ENCODE peak calls at places on chromosomes 1 and 21, in eight cellular contexts. O, F, P, T, V, B, I and E are unnamed samples.

GRCh38 chr1:154442006-154442740 is 37.0 kb downstream of the IL6R start:
- DNase-seq in O (no peak), F (peak), P (no peak), T (no peak), V (no peak), B (no peak), I (no peak), E (no peak)

GRCh38 chr1:72397786-72398185 is 115.4 kb upstream of the NEGR1 start:
- DNase-seq in O (no peak), F (no peak), P (no peak), T (no peak), V (no peak), B (no peak), I (no peak), E (no peak)

GRCh38 chr1:18353528-18353927 is 127.2 kb upstream of the KLHDC7A start:
- DNase-seq in O (no peak), F (no peak), P (no peak), T (no peak), V (no peak), B (no peak), I (no peak), E (no peak)

GRCh38 chr1:205588691-205589445 is 42.9 kb downstream of the ELK4 start:
- DNase-seq in O (peak), F (peak), P (peak), T (no peak), V (peak), B (no peak), I (peak), E (no peak)

GRCh38 chr21:36661511-36662309 is 37.2 kb upstream of the SIM2 start:
- DNase-seq in O (peak), F (peak), P (no peak), T (peak), V (peak), B (no peak), I (no peak), E (peak)

GRCh38 chr1:243447342-243447741 is 191.5 kb downstream of the SDCCAG8 start:
- DNase-seq in O (no peak), F (peak), P (no peak), T (peak), V (no peak), B (no peak), I (no peak), E (peak)

GRCh38 chr1:110787328-110788071 is 85.4 kb upstream of the CD53 start:
- DNase-seq in O (peak), F (no peak), P (no peak), T (no peak), V (no peak), B (peak), I (no peak), E (no peak)

GRCh38 chr1:112247036-112247597 is 148.9 kb upstream of the CTTNBP2NL start:
- DNase-seq in O (no peak), F (no peak), P (no peak), T (no peak), V (no peak), B (no peak), I (no peak), E (no peak)

GRCh38 chr1:236287757-236288619 is 6.2 kb upstream of the ERO1B start:
- DNase-seq in O (peak), F (peak), P (peak), T (no peak), V (no peak), B (no peak), I (no peak), E (no peak)

GRCh38 chr1:106727171-106727570 is 329.3 kb upstream of the PRMT6 start:
- DNase-seq in O (no peak), F (no peak), P (no peak), T (no peak), V (no peak), B (peak), I (no peak), E (no peak)

GRCh38 chr21:26845066-26845749 is at the start of gene ADAMTS1:
- DNase-seq in O (peak), F (no peak), P (peak), T (peak), V (peak), B (no peak), I (peak), E (peak)

GRCh38 chr1:58204284-58204683 is 342.2 kb downstream of the OMA1 start:
- DNase-seq in O (no peak), F (no peak), P (no peak), T (no peak), V (no peak), B (no peak), I (no peak), E (no peak)

GRCh38 chr21:46637952-46638746 is 2.7 kb downstream of the PRMT2 start:
- DNase-seq in O (no peak), F (no peak), P (no peak), T (no peak), V (no peak), B (peak), I (no peak), E (no peak)

GRCh38 chr1:21018673-21019072 is 158.0 kb downstream of the EIF4G3 start:
- DNase-seq in O (no peak), F (no peak), P (no peak), T (no peak), V (no peak), B (no peak), I (no peak), E (no peak)

GRCh38 chr1:60916926-60917325 is 165.4 kb upstream of the NFIA start:
- DNase-seq in O (no peak), F (no peak), P (no peak), T (no peak), V (no peak), B (no peak), I (no peak), E (no peak)

GRCh38 chr1:240435996-240436566 is 175.9 kb downstream of the GREM2 start:
- DNase-seq in O (no peak), F (no peak), P (no peak), T (no peak), V (no peak), B (no peak), I (no peak), E (no peak)

GRCh38 chr1:55445416-55445815 is 230.3 kb upstream of the USP24 start:
- DNase-seq in O (no peak), F (no peak), P (no peak), T (no peak), V (no peak), B (peak), I (no peak), E (no peak)

GRCh38 chr21:38841472-38841871 is 35.7 kb downstream of the ETS2 start:
- DNase-seq in O (no peak), F (no peak), P (no peak), T (no peak), V (no peak), B (no peak), I (no peak), E (no peak)

GRCh38 chr1:175892686-175893085 is 149.3 kb upstream of the TNR start:
- DNase-seq in O (no peak), F (no peak), P (no peak), T (no peak), V (no peak), B (no peak), I (no peak), E (no peak)

GRCh38 chr1:20698195-20698910 is 19.5 kb downstream of the KIF17 start:
- DNase-seq in O (no peak), F (no peak), P (no peak), T (no peak), V (peak), B (no peak), I (no peak), E (no peak)

GRCh38 chr1:206430031-206430983 is 40.0 kb upstream of the IKBKE start:
- DNase-seq in O (no peak), F (no peak), P (no peak), T (no peak), V (no peak), B (peak), I (no peak), E (no peak)

GRCh38 chr21:34887729-34888568 is 161.2 kb downstream of the RUNX1 start:
- DNase-seq in O (peak), F (peak), P (no peak), T (peak), V (peak), B (no peak), I (peak), E (peak)

GRCh38 chr1:228985661-228986060 is 250.4 kb downstream of the RHOU start:
- DNase-seq in O (no peak), F (no peak), P (no peak), T (no peak), V (no peak), B (no peak), I (no peak), E (no peak)

GRCh38 chr1:93437976-93438605 is 9.8 kb upstream of the FNBP1L start:
- DNase-seq in O (no peak), F (peak), P (no peak), T (no peak), V (peak), B (no peak), I (no peak), E (no peak)
- TF ChIP-seq POLR2AphosphoS5 in O (no peak), F (no peak), P (no peak), T (no peak), V (no peak), B (no peak), I (no peak), E (no peak)

GRCh38 chr1:182083851-182084486 is 22.5 kb upstream of the ZNF648 start:
- DNase-seq in O (peak), F (no peak), P (no peak), T (no peak), V (no peak), B (no peak), I (no peak), E (no peak)

GRCh38 chr1:182085726-182086125 is 24.2 kb upstream of the ZNF648 start:
- DNase-seq in O (no peak), F (no peak), P (no peak), T (no peak), V (no peak), B (no peak), I (no peak), E (no peak)

GRCh38 chr1:182084487-182085316 is 23.2 kb upstream of the ZNF648 start:
- DNase-seq in O (peak), F (peak), P (peak), T (peak), V (peak), B (no peak), I (peak), E (no peak)

GRCh38 chr1:182080040-182080439 is 18.5 kb upstream of the ZNF648 start:
- DNase-seq in O (no peak), F (no peak), P (no peak), T (no peak), V (no peak), B (no peak), I (no peak), E (no peak)

DNA sequence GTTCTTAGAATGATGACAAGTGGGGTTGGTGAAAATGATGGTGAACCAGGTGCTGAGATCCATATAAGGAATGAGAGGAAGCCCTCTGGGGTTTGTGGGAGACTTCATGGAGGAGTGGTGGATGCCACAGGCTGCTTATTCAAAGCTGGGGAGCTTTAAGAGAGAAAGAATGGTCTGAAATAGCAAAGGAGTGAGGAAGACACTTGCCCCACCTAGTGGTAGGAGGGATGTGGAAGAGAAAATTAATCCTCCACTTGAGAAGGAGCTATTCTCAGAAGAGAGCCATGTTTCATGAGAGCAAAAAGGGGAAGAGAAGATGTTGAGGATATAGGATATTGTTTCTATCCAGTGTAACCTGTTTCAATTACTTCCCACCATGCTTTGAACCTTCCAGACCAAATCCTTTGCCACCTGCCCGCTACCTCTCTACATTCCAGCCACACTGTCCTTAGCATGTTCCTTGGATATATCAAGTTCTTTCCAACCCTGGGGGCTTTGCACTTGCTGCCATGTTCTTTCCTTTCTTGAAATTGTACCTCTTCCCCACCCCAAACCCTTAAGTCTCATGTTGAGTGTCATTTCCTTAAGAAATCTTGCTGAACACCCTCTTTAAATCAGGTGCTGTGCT is 19.6 kb upstream of the ZNF648 start:
- DNase-seq in O (no peak), F (peak), P (no peak), T (no peak), V (peak), B (no peak), I (no peak), E (no peak)
- TF ChIP-seq EP300 in O (no peak), F (no peak), P (no peak), T (no peak), V (no peak), B (no peak), I (no peak), E (no peak)

DNA sequence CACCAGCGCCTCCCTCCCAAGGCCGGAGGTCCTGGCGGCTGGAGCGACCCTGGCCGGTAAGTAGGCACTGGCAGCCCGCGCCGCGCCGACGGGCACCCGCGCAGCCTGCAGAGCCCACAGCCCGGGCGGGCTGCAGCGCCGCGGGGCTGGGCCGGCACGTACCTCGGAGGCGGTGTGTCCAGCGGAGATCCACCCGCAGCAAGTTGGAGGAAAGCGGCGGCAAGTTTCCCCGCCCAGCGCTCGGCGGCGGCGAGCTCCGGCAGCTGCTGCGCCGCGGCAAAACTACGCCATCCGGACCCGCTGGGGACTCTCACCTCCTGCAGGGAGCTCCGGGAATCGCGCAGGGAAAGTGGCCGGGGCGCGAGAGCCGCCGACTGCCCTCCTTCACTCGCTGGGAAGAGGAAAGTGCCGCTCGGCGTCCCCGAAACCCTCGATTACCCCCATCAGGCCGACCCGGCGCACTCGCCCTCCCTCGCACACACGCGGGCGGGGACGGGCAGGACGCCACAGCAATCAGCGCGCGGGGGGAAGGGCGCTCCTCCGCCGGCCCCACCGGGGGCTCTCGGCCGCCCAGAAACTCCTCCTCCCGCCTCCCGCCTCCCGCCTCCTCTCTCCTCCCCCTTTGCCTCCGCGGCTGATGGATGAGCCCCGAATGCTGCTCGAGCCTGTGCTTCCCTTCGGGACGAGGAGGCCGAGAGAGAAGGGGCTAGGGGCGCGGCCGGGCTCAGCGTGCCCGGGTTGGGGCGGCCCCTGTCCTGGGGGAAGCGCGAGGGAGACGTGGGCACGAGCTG is at the start of gene TGFBR3:
- DNase-seq in O (peak), F (peak), P (no peak), T (peak), V (peak), B (no peak), I (peak), E (peak)
- TF ChIP-seq POLR2AphosphoS5 in O (peak), F (peak), P (peak), T (peak), V (peak), B (no peak), I (peak), E (peak)

DNA sequence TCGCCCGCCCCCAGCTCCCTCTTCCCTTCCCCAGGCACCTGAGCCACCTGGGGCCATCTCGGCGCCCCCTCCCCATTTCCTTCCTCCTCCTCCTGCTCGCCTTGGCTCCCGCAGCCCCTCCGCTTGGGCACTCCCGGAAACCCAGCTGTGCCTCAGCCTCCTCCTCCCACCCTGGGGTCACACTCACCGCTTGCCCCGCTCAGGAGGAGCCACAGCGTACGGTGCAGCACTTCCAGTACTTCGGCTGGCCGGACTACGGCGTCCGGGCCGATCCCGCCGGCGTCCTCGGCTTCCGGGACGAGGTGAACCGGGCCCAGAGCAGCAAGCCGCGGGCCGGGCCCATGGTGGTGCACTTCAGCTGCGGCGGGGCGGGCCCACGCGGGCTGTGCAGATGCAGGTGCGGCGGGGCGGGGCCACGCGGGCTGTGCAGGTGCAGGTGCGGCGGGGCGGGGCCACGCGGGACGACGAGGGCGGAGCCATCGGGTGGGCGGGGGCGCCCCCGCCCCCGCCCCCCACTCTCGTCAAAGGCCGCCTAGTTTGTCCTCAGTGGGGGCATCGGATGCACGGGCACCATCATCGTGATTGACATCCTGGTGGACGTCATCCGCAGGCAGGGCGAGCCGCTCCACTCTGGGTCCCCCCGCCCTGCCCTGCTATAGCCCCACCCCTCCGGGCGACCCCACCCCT is 5.6 kb downstream of the RNF223 start:
- DNase-seq in O (peak), F (no peak), P (no peak), T (peak), V (no peak), B (no peak), I (no peak), E (peak)
- TF ChIP-seq EP300 in O (no peak), F (no peak), P (no peak), T (no peak), V (no peak), B (no peak), I (no peak), E (no peak)

DNA sequence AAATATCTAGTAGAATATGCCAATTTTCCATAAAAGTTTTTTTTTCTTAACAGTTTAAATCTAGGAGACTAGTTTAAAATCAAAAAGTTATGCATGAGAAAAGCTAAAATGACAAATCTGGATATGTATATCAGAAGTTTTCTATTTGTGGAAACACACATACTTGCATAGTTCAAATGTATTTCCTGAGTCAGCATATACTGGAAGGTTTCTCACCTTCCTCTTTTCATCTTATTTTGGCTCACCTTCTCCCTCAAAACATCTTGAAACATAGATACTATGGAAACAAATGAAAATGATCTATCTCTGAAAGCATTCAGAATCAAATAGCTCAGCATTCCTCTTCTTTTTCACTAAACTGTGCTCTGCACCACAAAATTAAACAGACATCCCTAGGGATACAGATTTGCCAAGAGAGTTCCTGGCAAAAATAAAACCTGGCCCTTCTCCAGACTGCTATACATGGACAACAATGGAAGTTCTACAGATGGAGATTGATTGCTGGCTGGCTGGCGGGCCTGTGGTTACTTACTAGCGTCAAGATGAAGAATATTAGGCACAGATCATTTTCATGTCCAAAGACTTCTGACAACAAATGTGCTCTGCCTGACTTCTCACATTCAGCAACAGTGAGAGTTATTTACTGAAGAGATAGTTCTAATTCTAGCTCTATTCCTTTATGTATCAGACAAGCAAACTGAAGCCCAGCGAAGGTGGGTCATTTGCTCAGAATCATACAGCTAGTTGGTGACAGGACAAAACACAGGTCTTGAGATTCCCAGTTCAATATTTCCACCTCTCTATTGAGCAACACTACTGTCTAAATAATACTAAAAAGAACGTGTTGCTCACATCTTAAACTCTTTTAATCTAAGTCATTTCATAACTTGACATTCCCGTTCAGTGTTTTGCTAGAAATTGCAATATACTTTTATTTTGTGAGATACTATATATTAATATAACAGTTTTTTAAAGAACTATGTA is 26.6 kb downstream of the DIPK1A start:
- DNase-seq in O (peak), F (no peak), P (no peak), T (peak), V (no peak), B (no peak), I (no peak), E (no peak)
- TF ChIP-seq POLR2AphosphoS5 in O (no peak), F (no peak), P (no peak), T (no peak), V (no peak), B (no peak), I (no peak), E (no peak)

DNA sequence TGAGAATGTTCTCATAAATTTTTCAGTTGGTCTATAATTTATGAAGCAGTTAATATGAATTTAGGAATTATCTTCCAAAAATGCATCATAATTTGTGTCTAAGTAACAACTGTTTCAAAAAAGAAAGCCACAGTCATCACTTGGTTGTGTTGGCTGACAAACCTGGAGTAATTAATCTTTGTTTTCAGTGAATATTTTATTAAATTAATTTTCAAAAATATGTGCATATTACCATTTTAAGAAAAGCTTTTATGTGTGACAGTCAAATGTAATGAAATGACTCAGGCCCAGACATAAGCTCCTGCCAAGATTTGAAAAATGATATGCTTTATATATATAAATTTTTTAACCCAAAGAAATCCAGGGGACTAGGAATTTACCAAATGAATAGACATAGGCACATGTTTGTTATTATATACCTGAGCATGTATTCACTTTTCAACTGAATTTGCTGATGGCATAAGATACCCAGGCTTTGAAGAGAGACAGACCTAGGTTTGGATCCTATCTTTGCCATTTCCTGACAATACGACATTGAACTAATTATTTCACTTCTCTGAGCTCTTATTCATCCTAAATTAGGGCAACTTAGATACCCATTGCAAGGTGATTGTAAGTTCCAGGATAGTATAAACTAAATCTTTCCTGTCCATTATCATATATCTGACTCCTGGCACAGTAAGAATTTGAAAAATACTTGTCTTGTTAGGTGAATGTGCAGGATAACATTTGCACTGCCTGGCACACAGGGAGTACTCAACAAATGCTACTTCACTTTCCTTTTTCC is 729.5 kb upstream of the ADGRL2 start:
- DNase-seq in O (no peak), F (no peak), P (no peak), T (no peak), V (no peak), B (no peak), I (no peak), E (no peak)
- TF ChIP-seq EP300 in O (no peak), F (no peak), P (no peak), T (no peak), V (no peak), B (no peak), I (no peak), E (no peak)